ENCODE peak calls at places on chromosomes 16 and 17, in five cellular contexts. W is lung, L is neural progenitor cell, A is spleen, Z is vagina. Q is an unnamed sample.
A peak's percentile ranks its signal among the peaks of the same experiment; 100 is the strongest.

GRCh38 chr16:19844945-19845641 is 39.6 kb downstream of the GPRC5B start:
- DNase-seq in W (no peak), L (no peak), A (no peak), Z (no peak), Q (no peak)

GRCh38 chr17:8192070-8192815 is 2.3 kb upstream of the BORCS6 start:
- DNase-seq in W (peak; percentile 86), L (peak; percentile 93), A (no peak), Z (no peak), Q (peak; percentile 82)

GRCh38 chr17:81536299-81537290 is 8.4 kb downstream of the FSCN2 start:
- DNase-seq in W (no peak), L (peak; percentile 52), A (no peak), Z (no peak), Q (peak; percentile 96)

GRCh38 chr17:27565874-27566672 is 64.9 kb upstream of the LGALS9 start:
- DNase-seq in W (no peak), L (no peak), A (peak; percentile 53), Z (no peak), Q (no peak)

GRCh38 chr16:86519649-86520316 is 9.5 kb downstream of the FOXF1 start:
- DNase-seq in W (no peak), L (peak; percentile 88), A (peak; percentile 85), Z (no peak), Q (peak; percentile 28)

GRCh38 chr16:83899272-83899897 is 470 bp downstream of the MLYCD start:
- DNase-seq in W (peak; percentile 32), L (peak; percentile 82), A (peak; percentile 90), Z (no peak), Q (peak; percentile 60)

GRCh38 chr17:56735842-56736241 is 97.9 kb downstream of the C17orf67 start:
- DNase-seq in W (no peak), L (no peak), A (no peak), Z (no peak), Q (peak; percentile 35)

GRCh38 chr17:45050680-45051059 is 762 bp downstream of the DCAKD start:
- DNase-seq in W (no peak), L (peak; percentile 45), A (no peak), Z (no peak), Q (no peak)

GRCh38 chr17:67055811-67056745 is 11.7 kb downstream of the CACNG1 start:
- DNase-seq in W (peak; percentile 18), L (no peak), A (peak; percentile 58), Z (peak; percentile 93), Q (no peak)

GRCh38 chr16:519841-520687 is 7.4 kb upstream of the CAPN15 start:
- DNase-seq in W (no peak), L (no peak), A (no peak), Z (no peak), Q (no peak)

GRCh38 chr17:57553525-57553924 is 191.6 kb downstream of the CCDC182 start:
- DNase-seq in W (no peak), L (no peak), A (no peak), Z (no peak), Q (no peak)

GRCh38 chr17:40019140-40019991 is 4.1 kb downstream of the CSF3 start:
- DNase-seq in W (no peak), L (no peak), A (no peak), Z (no peak), Q (no peak)

GRCh38 chr16:24132797-24133155 is 123.4 kb upstream of the CACNG3 start:
- DNase-seq in W (no peak), L (no peak), A (no peak), Z (no peak), Q (no peak)

GRCh38 chr16:66474750-66475199 is 47.7 kb downstream of the BEAN1 start:
- DNase-seq in W (no peak), L (no peak), A (no peak), Z (no peak), Q (no peak)

GRCh38 chr17:20156196-20157077 is 147.3 kb downstream of the SPECC1 start:
- DNase-seq in W (peak; percentile 59), L (peak; percentile 80), A (peak; percentile 87), Z (no peak), Q (peak; percentile 61)

GRCh38 chr17:82858376-82859126 is 18.7 kb upstream of the ZNF750 start:
- DNase-seq in W (no peak), L (no peak), A (no peak), Z (no peak), Q (no peak)

GRCh38 chr16:50234771-50235556 is 31.4 kb upstream of the ADCY7 start:
- DNase-seq in W (no peak), L (no peak), A (no peak), Z (no peak), Q (no peak)

GRCh38 chr16:466651-467050 is 41.2 kb downstream of the RAB11FIP3 start:
- DNase-seq in W (no peak), L (no peak), A (no peak), Z (no peak), Q (no peak)

GRCh38 chr17:7380321-7380720 is 568 bp upstream of the TNK1 start:
- DNase-seq in W (peak; percentile 62), L (no peak), A (no peak), Z (no peak), Q (peak; percentile 71)

GRCh38 chr16:31664683-31665482 is 137.2 kb downstream of the AHSP start:
- DNase-seq in W (no peak), L (no peak), A (no peak), Z (no peak), Q (no peak)

GRCh38 chr17:28033972-28034714 is 8.3 kb upstream of the NLK start:
- DNase-seq in W (no peak), L (no peak), A (no peak), Z (no peak), Q (no peak)

DNA sequence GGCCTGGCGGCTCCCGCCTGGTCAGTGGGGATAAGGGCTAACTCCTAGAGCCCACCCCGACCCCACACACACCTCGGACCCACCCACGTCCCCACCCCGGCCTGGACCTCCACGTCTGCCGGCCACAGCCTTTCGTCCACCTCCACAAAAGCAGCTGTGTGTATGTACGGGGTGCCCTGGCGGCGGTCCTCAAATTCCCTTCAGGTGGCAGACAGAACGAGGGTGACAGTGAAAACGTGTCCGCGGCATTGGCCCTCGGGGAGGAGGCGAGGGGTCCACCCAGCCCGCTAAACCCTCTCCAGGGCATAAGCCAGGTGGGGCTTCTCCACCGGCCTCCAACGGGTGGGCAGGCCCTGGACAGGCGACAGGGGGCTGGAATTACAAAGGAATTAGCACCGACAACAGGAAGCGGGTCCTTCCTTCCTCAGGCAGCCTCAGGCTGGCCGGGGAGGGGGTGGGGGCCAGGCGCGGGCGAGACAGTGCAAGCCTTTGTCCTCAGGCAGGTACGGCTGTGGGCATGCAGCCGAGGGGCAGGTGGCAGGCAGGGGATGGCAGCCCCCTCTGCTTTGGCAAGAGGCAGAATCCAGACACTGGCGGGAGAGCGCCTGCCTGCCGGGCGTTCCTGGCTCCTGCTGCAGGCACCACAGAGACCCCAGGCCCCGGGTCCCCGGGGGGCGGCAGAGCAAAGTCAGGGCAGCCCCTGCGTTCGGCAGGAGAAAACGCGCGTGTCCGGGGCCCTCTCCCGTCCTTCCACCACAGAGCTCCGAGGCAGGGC is 12.3 kb upstream of the PITPNA start:
- DNase-seq in W (no peak), L (no peak), A (peak; percentile 84), Z (no peak), Q (peak; percentile 83)
- H3K4me3 ChIP-seq in W (no peak overlapping the region), L (no peak overlapping the region), A (peak overlapping the region; percentile 56), Z (no peak overlapping the region), Q (no peak overlapping the region)

GRCh38 chr17:17772231-17772630 is 64.6 kb downstream of the SREBF1 start:
- DNase-seq in W (no peak), L (no peak), A (no peak), Z (no peak), Q (no peak)

GRCh38 chr17:17776889-17777288 is 59.9 kb downstream of the SREBF1 start:
- DNase-seq in W (no peak), L (no peak), A (no peak), Z (no peak), Q (no peak)

GRCh38 chr17:17770371-17771059 is 66.3 kb downstream of the SREBF1 start:
- DNase-seq in W (no peak), L (no peak), A (no peak), Z (no peak), Q (no peak)

GRCh38 chr17:17771498-17772201 is 65.1 kb downstream of the SREBF1 start:
- DNase-seq in W (no peak), L (no peak), A (no peak), Z (no peak), Q (no peak)

DNA sequence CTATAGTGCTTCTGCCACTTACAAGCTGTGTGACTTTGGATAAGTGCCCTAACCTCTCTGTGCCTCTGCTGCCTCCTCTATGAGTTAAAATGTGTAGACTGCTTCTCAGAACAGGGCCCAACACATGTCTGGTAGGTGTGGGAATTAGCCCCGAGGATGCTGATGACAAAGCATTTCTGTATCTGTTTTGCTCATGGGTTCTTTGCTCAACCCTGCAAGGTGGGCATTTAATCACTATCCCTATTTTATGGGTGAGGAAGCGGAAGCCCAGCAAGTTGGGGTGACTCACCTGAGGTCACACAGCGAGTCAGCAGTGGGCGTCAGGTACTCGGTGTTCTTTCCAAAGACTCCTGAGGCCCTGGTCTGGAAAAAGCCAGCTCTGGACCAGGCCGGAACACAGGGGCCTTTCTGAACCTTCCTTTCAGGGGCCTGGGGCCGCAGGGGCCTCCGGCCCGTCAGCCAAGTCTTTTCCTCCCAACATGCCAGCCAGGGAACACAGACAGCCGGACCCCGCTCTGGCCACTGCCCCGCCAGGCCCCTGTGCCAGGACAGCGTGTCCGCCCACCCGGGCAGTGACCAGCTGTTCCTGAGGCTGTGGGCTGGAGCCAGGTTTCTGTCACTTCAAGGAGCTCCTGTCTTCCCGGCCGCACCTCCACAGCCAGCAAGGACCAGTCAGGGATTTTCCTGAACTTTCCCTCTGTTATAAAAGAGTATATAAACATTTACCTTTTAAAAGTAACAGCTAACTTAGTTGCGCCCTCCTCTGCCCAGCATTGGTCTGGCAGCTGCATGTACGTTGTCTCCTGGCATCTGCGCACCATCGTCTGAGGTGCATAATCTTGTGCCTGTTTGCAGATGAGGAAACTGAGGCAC is 62.5 kb downstream of the SREBF1 start:
- DNase-seq in W (no peak), L (no peak), A (no peak), Z (no peak), Q (peak; percentile 78)
- H3K27ac ChIP-seq in W (peak overlapping the region; percentile 56), L (no peak overlapping the region), A (peak overlapping the region; percentile 31), Z (peak overlapping the region; percentile 93), Q (peak overlapping the region; percentile 45)

GRCh38 chr16:11257131-11257938 is 1.3 kb upstream of the SOCS1 start:
- DNase-seq in W (peak; percentile 80), L (peak; percentile 85), A (peak; percentile 89), Z (no peak), Q (peak; percentile 72)
- H3K4me3 ChIP-seq in W (peak overlapping the region; percentile 68), L (peak overlapping the region; percentile 53), A (peak overlapping the region; percentile 97), Z (peak overlapping the region; percentile 97), Q (peak overlapping the region; percentile 73)

GRCh38 chr17:43800736-43801135 is 20.5 kb downstream of the CFAP97D1 start:
- DNase-seq in W (no peak), L (peak; percentile 41), A (no peak), Z (no peak), Q (no peak)

GRCh38 chr17:43799047-43799446 is 18.8 kb downstream of the CFAP97D1 start:
- DNase-seq in W (no peak), L (no peak), A (no peak), Z (no peak), Q (no peak)

GRCh38 chr17:43805117-43805516 is 24.9 kb downstream of the CFAP97D1 start:
- DNase-seq in W (no peak), L (no peak), A (no peak), Z (no peak), Q (no peak)

GRCh38 chr17:43801844-43802243 is 21.6 kb downstream of the CFAP97D1 start:
- DNase-seq in W (no peak), L (no peak), A (no peak), Z (no peak), Q (no peak)

DNA sequence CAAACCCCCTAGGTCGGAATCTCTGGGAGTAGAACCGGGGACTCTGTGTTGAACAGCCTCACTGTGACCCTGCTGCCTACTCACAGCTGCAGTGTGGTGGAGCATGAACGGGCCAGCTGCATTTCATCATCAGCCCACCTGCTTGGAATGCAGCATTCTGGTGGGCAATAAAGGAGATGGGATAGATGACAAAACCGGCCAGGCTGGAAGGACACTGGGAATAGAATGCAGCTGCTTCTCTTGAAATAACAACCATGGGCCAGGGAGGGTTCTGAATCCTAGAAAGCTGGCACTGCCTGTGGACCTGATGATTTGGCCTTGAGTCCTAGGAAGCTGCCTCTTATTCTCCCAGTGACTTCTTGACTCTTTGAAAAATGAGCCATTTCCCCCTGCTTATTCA is 23.5 kb downstream of the CFAP97D1 start:
- DNase-seq in W (no peak), L (no peak), A (no peak), Z (no peak), Q (no peak)
- H3K27ac ChIP-seq in W (no peak overlapping the region), L (no peak overlapping the region), A (no peak overlapping the region), Z (no peak overlapping the region), Q (no peak overlapping the region)

Q was measured in pancreas.